ENCODE peak calls at places on chromosomes 4 and X, in nine cellular contexts. U is adipocyte, T is tibial nerve, N is Karpas-422, J is Kasumi-1, G is progenitor cell of endocrine pancreas, L is amygdala, F is foreskin fibroblast, B is memory B cell. Q is an unnamed sample.

GRCh38 chrX:141176586-141177451 is at the start of gene LDOC1:
- DNase-seq in T (peak; percentile 56), L (peak; percentile 68), F (peak; percentile 21), B (peak; percentile 44), J (no peak), N (no peak), G (peak; percentile 67), U (peak; percentile 88), Q (peak; percentile 81)

GRCh38 chr4:168319486-168320019 is 1.0 kb upstream of the DDX60 start:
- DNase-seq in F (no peak), B (no peak), J (no peak), T (no peak), N (no peak), G (no peak), U (no peak), L (no peak), Q (no peak)

GRCh38 chr4:15778742-15779231 is 659 bp downstream of the CD38 start:
- DNase-seq in G (no peak), B (peak; percentile 18), U (peak; percentile 25), J (peak; percentile 68), T (no peak), F (peak; percentile 9), L (peak; percentile 49), N (peak; percentile 67), Q (no peak)

GRCh38 chr4:5780831-5781480 is 70.0 kb downstream of the EVC start:
- DNase-seq in G (no peak), L (no peak), N (no peak), F (peak; percentile 87), J (no peak), T (no peak), U (peak; percentile 59), B (no peak), Q (no peak)

GRCh38 chr4:84378983-84379382 is 120.1 kb downstream of the NKX6-1 start:
- DNase-seq in J (no peak), B (no peak), F (no peak), N (no peak), G (no peak), L (no peak), U (no peak), T (no peak), Q (no peak)

GRCh38 chrX:68018248-68019203 is 414.8 kb downstream of the OPHN1 start:
- DNase-seq in U (peak; percentile 24), G (no peak), T (no peak), F (peak; percentile 9), L (no peak), N (peak; percentile 65), B (no peak), J (peak; percentile 64), Q (no peak)

GRCh38 chr4:32249040-32249439 is 1528.9 kb downstream of the PCDH7 start:
- DNase-seq in T (no peak), L (no peak), F (no peak), J (no peak), N (no peak), U (no peak), B (no peak), G (no peak), Q (no peak)

GRCh38 chr4:185651851-185652250 is 116.5 kb upstream of the PDLIM3 start:
- DNase-seq in J (no peak), B (no peak), T (no peak), N (no peak), L (no peak), G (no peak), U (no peak), F (no peak), Q (no peak)

GRCh38 chr4:89681219-89681618 is 155.7 kb downstream of the SNCA start:
- DNase-seq in J (no peak), B (no peak), N (no peak), U (no peak), L (no peak), F (no peak), G (no peak), T (no peak), Q (no peak)

GRCh38 chrX:13088155-13088485 is 43.7 kb upstream of the FAM9C start:
- DNase-seq in J (peak; percentile 63), U (no peak), N (no peak), G (no peak), B (no peak), F (no peak), L (no peak), T (no peak), Q (no peak)

GRCh38 chr4:75658881-75659280 is 14.3 kb downstream of the G3BP2 start:
- DNase-seq in L (no peak), T (no peak), J (no peak), G (no peak), U (no peak), F (no peak), B (no peak), N (no peak), Q (no peak)

GRCh38 chr4:77072195-77072753 is 3.5 kb downstream of the CCNI start:
- DNase-seq in B (no peak), J (no peak), L (no peak), T (no peak), F (no peak), U (no peak), N (no peak), G (no peak), Q (no peak)

GRCh38 chr4:150283689-150284088 is 205.4 kb downstream of the DCLK2 start:
- DNase-seq in F (peak; percentile 83), N (no peak), B (no peak), L (no peak), G (no peak), J (no peak), U (peak; percentile 90), T (no peak), Q (no peak)

GRCh38 chr4:153781717-153782416 is 7.0 kb downstream of the SFRP2 start:
- DNase-seq in N (peak; percentile 59), L (no peak), U (peak; percentile 95), G (no peak), F (peak; percentile 73), B (no peak), J (peak; percentile 58), T (no peak), Q (no peak)

GRCh38 chr4:169208516-169208915 is 62.2 kb downstream of the SH3RF1 start:
- DNase-seq in U (no peak), L (no peak), N (no peak), T (no peak), G (no peak), F (peak; percentile 57), B (no peak), J (no peak), Q (no peak)

GRCh38 chr4:149923736-149924135 is 108.1 kb upstream of the IQCM start:
- DNase-seq in U (no peak), F (no peak), L (no peak), J (no peak), B (no peak), N (no peak), T (no peak), G (no peak), Q (no peak)